ENCODE peak calls at places on chromosome X, in six cellular contexts. D is activated T-cell treated with anti-CD3 and anti-CD28 coated beads, Interleukin-2, amount 50 U/mL, for 4 hours; W is OCI-M1; O is MV-4-11; B is cardiac muscle cell; I is CD4-positive, alpha-beta T cell. L is an unnamed sample.

GRCh38 chrX:153857348-153857903 is 27.1 kb upstream of the PDZD4 start:
- DNase-seq in D (no peak), I (no peak), O (no peak), B (no peak), W (peak; percentile 3), L (no peak)

GRCh38 chrX:110250847-110251246 is 67.0 kb downstream of the AMMECR1 start:
- DNase-seq in I (no peak), W (no peak), B (no peak), D (no peak), O (no peak), L (no peak)

GRCh38 chrX:129741880-129742758 is 3.3 kb downstream of the XPNPEP2 start:
- DNase-seq in B (peak; percentile 26), D (no peak), W (peak; percentile 81), O (no peak), I (no peak), L (no peak)

GRCh38 chrX:1244164-1245076 is 24.2 kb upstream of the CSF2RA start:
- DNase-seq in I (no peak), D (no peak), B (no peak), O (peak; percentile 33), W (peak; percentile 33), L (no peak)

GRCh38 chrX:153019166-153019565 is 25.2 kb upstream of the PNMA5 start:
- DNase-seq in I (no peak), D (no peak), O (no peak), W (no peak), B (no peak), L (no peak)

GRCh38 chrX:915427-916234 is 285.0 kb downstream of the SHOX start:
- DNase-seq in B (no peak), O (no peak), I (no peak), W (no peak), D (no peak), L (no peak)

GRCh38 chrX:153635788-153636668 is 11.0 kb upstream of the DUSP9 start:
- DNase-seq in O (peak; percentile 34), I (no peak), W (peak; percentile 28), B (no peak), D (no peak), L (no peak)

GRCh38 chrX:138191998-138192397 is 519.5 kb downstream of the FGF13 start:
- DNase-seq in O (peak; percentile 46), B (peak; percentile 1), W (peak; percentile 24), D (no peak), I (no peak), L (no peak)

GRCh38 chrX:43702660-43703059 is 46.6 kb downstream of the MAOA start:
- DNase-seq in O (no peak), B (no peak), W (no peak), I (no peak), D (no peak), L (no peak)

GRCh38 chrX:132743086-132743485 is 215.3 kb downstream of the HS6ST2 start:
- DNase-seq in W (no peak), D (no peak), O (no peak), I (no peak), B (no peak), L (no peak)

L was measured in activated gamma-delta T cell treated with Interleukin-2 at 50 U/mL for 16 hours.